ENCODE peak calls at places on chromosomes 1 and 21, in six cellular contexts. I is PC-3; H is stimulated activated naive B cell treated with anti-CD40 and anti-IgM and Interleukin-4, amounts not matched to agents 10 μg/mL and 1 μg/mL and 100 μg/mL, for 72 hours; A is dorsolateral prefrontal cortex; N is stimulated activated CD8-positive, alpha-beta memory T cell treated with anti-CD3 and anti-CD28 coated beads, Interleukin-4, amount 100 ng/mL, for 48 hours; D is CD4-positive, alpha-beta memory T cell. R is an unnamed sample.

GRCh38 chr21:17925000-17925610 is 105.9 kb upstream of the C21orf91 start:
- DNase-seq in N (peak; percentile 55), H (peak; percentile 21), D (peak; percentile 46), I (peak; percentile 83), A (no peak), R (peak; percentile 9)

GRCh38 chr1:217687511-217687910 is 56.4 kb downstream of the SPATA17 start:
- DNase-seq in H (no peak), D (no peak), A (no peak), N (no peak), I (peak; percentile 34), R (no peak)

GRCh38 chr1:28580706-28581530 is 11.1 kb upstream of the RAB42 start:
- DNase-seq in I (peak; percentile 47), D (peak; percentile 68), N (peak; percentile 65), A (no peak), H (no peak), R (no peak)

GRCh38 chr1:154351363-154352068 is 26.2 kb downstream of the ATP8B2 start:
- DNase-seq in I (no peak), H (no peak), N (no peak), D (no peak), A (no peak), R (no peak)

GRCh38 chr1:86377341-86377740 is 18.8 kb downstream of the ODF2L start:
- DNase-seq in A (no peak), I (no peak), H (no peak), N (no peak), D (no peak), R (no peak)

GRCh38 chr1:182629674-182630073 is 25.5 kb upstream of the RGS16 start:
- DNase-seq in A (no peak), I (no peak), D (peak; percentile 34), N (peak; percentile 81), H (peak; percentile 53), R (peak; percentile 18)

GRCh38 chr1:177211231-177211630 is 40.5 kb downstream of the BRINP2 start:
- DNase-seq in A (no peak), H (no peak), N (no peak), I (no peak), D (no peak), R (no peak)

GRCh38 chr1:26323382-26323781 is 5.6 kb downstream of the CD52 start:
- DNase-seq in N (no peak), I (no peak), H (no peak), D (no peak), A (no peak), R (no peak)

GRCh38 chr1:78277253-78277652 is 213.5 kb upstream of the PTGFR start:
- DNase-seq in N (no peak), A (no peak), I (peak; percentile 74), H (no peak), D (no peak), R (no peak)

GRCh38 chr1:33366766-33367487 is 46.0 kb upstream of the A3GALT2 start:
- DNase-seq in I (no peak), H (no peak), N (no peak), D (no peak), A (no peak), R (no peak)

GRCh38 chr1:245762396-245762910 is 607.7 kb downstream of the KIF26B start:
- DNase-seq in A (no peak), I (no peak), N (no peak), H (no peak), D (no peak), R (no peak)

GRCh38 chr1:246921481-246921880 is 10.3 kb downstream of the AHCTF1 start:
- DNase-seq in N (no peak), D (no peak), H (no peak), A (no peak), I (no peak), R (no peak)

GRCh38 chr1:59976194-59977074 is 49.9 kb upstream of the CYP2J2 start:
- DNase-seq in D (peak; percentile 6), H (peak; percentile 5), A (peak; percentile 81), N (peak; percentile 78), I (peak; percentile 74), R (peak; percentile 35)

GRCh38 chr1:39720094-39720999 is 18.3 kb upstream of the PPIE start:
- DNase-seq in D (peak; percentile 65), I (peak; percentile 83), A (no peak), N (no peak), H (no peak), R (peak; percentile 55)

GRCh38 chr1:90850181-90850924 is 133.3 kb upstream of the BARHL2 start:
- DNase-seq in N (no peak), D (no peak), H (no peak), A (no peak), I (no peak), R (no peak)

GRCh38 chr1:30307182-30307581 is 416.2 kb downstream of the MATN1 start:
- DNase-seq in N (no peak), A (no peak), D (no peak), I (no peak), H (no peak), R (no peak)

GRCh38 chr21:40054403-40054802 is 187.2 kb downstream of the PCP4 start:
- DNase-seq in A (no peak), H (no peak), N (no peak), D (no peak), I (peak; percentile 17), R (no peak)

GRCh38 chr21:46066843-46067331 is 31.0 kb upstream of the COL6A2 start:
- DNase-seq in H (no peak), I (no peak), N (no peak), A (no peak), D (no peak), R (no peak)

GRCh38 chr1:240084749-240085148 is 6.9 kb upstream of the FMN2 start:
- DNase-seq in N (no peak), H (no peak), A (no peak), D (no peak), I (no peak), R (no peak)

GRCh38 chr1:226949401-226949800 is 9.3 kb downstream of the COQ8A start:
- DNase-seq in H (no peak), I (no peak), D (no peak), A (no peak), N (no peak), R (no peak)

GRCh38 chr1:223747838-223748335 is 35.5 kb downstream of the CAPN2 start:
- DNase-seq in N (no peak), A (no peak), D (no peak), I (peak; percentile 67), H (no peak), R (no peak)

GRCh38 chr1:157137051-157137772 is 983 bp downstream of the ETV3 start:
- DNase-seq in D (peak; percentile 19), N (peak; percentile 24), A (no peak), H (no peak), I (peak; percentile 23), R (no peak)

GRCh38 chr1:53482441-53483153 is 23.4 kb downstream of the DMRTB1 start:
- DNase-seq in N (no peak), I (no peak), D (no peak), H (no peak), A (no peak), R (no peak)

GRCh38 chr1:8457771-8458409 is 140.0 kb downstream of the SLC45A1 start:
- DNase-seq in H (no peak), A (no peak), I (no peak), D (no peak), N (no peak), R (no peak)

GRCh38 chr1:2351723-2352122 is 39.6 kb downstream of the MORN1 start:
- DNase-seq in I (no peak), H (no peak), D (no peak), N (no peak), A (no peak), R (no peak)

GRCh38 chr21:18249542-18250152 is 5.0 kb downstream of the CHODL start:
- DNase-seq in I (peak; percentile 13), N (no peak), D (no peak), A (no peak), H (no peak), R (no peak)

GRCh38 chr1:180946056-180946455 is 33.4 kb downstream of the KIAA1614 start:
- DNase-seq in A (no peak), D (no peak), N (no peak), H (no peak), I (no peak), R (no peak)

R was measured in naive thymus-derived CD4-positive, alpha-beta T cell.